ENCODE peak calls at places on chromosome X, in six cellular contexts. Y is chondrocyte, A is GM04504, O is fibroblast of pulmonary artery, U is activated T-cell treated with anti-CD3 and anti-CD28 coated beads for 1 hour, N is NCI-H345. F is an unnamed sample.

GRCh38 chrX:21905976-21906375 is 34.5 kb upstream of the SMS start:
- DNase-seq in Y (no peak), A (no peak), U (no peak), N (no peak), O (no peak), F (no peak)

GRCh38 chrX:119880552-119881437 is 9.2 kb downstream of the NDUFA1 start:
- DNase-seq in Y (no peak), U (peak; percentile 1), N (peak; percentile 27), A (peak; percentile 37), O (peak; percentile 67), F (peak; percentile 30)

GRCh38 chrX:23382572-23382971 is 47.9 kb downstream of the PTCHD1 start:
- DNase-seq in N (no peak), Y (no peak), A (no peak), U (no peak), O (no peak), F (no peak)

GRCh38 chrX:110218591-110218990 is 99.3 kb downstream of the AMMECR1 start:
- DNase-seq in N (no peak), U (no peak), O (peak; percentile 91), A (no peak), Y (no peak), F (no peak)

GRCh38 chrX:68632491-68632890 is 15.0 kb upstream of the STARD8 start:
- DNase-seq in U (no peak), O (no peak), A (no peak), N (no peak), Y (no peak), F (no peak)

GRCh38 chrX:2500681-2501151 is at the start of the genes DHRSX and ZBED1:
- DNase-seq in U (peak; percentile 25), N (no peak), A (no peak), O (peak; percentile 26), Y (no peak), F (no peak)

GRCh38 chrX:28876415-28876814 is 289.2 kb downstream of the IL1RAPL1 start:
- DNase-seq in Y (no peak), A (no peak), N (no peak), U (no peak), O (no peak), F (no peak)

GRCh38 chrX:120310861-120311631 is at the start of gene TMEM255A:
- DNase-seq in U (no peak), O (no peak), A (no peak), N (peak; percentile 21), Y (no peak), F (no peak)

GRCh38 chrX:49165901-49166881 is 3.6 kb downstream of the MAGIX start:
- DNase-seq in A (no peak), N (no peak), Y (no peak), U (peak; percentile 53), O (peak; percentile 76), F (no peak)

GRCh38 chrX:85365370-85365995 is 14.0 kb downstream of the POF1B start:
- DNase-seq in Y (no peak), O (no peak), A (no peak), N (no peak), U (no peak), F (no peak)